ENCODE peak calls at places on chromosomes 16 and 17, in five cellular contexts. D is aorta; T is ovary; I is naive thymus-derived CD4-positive, alpha-beta T cell; O is ascending aorta. H is an unnamed sample.

GRCh38 chr17:51853857-51854256 is 304.7 kb downstream of the CA10 start:
- DNase-seq in T (no peak), I (no peak), D (no peak), O (no peak), H (no peak)

GRCh38 chr16:57310801-57311200 is 26.3 kb upstream of the PLLP start:
- DNase-seq in O (no peak), T (no peak), D (no peak), I (no peak), H (no peak)

GRCh38 chr17:732788-733720 is 658 bp downstream of the TLCD3A start:
- DNase-seq in D (peak; percentile 55), O (no peak), T (no peak), I (peak; percentile 59), H (no peak)

GRCh38 chr17:57086069-57086930 is 1.3 kb downstream of the AKAP1 start:
- DNase-seq in T (no peak), D (peak; percentile 59), I (peak; percentile 42), O (no peak), H (peak; percentile 19)

GRCh38 chr17:10394201-10394887 is 21.5 kb upstream of the MYH13 start:
- DNase-seq in D (no peak), I (no peak), T (no peak), O (no peak), H (no peak)

GRCh38 chr16:69311533-69312388 is 611 bp downstream of the VPS4A start:
- DNase-seq in T (peak; percentile 49), D (no peak), I (no peak), O (no peak), H (no peak)

GRCh38 chr17:54976316-54976715 is 7.8 kb downstream of the STXBP4 start:
- DNase-seq in O (no peak), I (no peak), D (no peak), T (no peak), H (no peak)

GRCh38 chr17:51435641-51436091 is 175.3 kb downstream of the UTP18 start:
- DNase-seq in T (no peak), D (no peak), O (no peak), I (no peak), H (no peak)

GRCh38 chr17:37147301-37147812 is 198.6 kb downstream of the AATF start:
- DNase-seq in O (no peak), T (no peak), D (no peak), I (no peak), H (no peak)

GRCh38 chr16:58464916-58465731 is 34.8 kb upstream of the NDRG4 start:
- DNase-seq in I (no peak), T (no peak), D (no peak), O (no peak), H (no peak)
- H3K27me3 ChIP-seq in I (no peaks in the 10 kb centered on the region), T (no peaks in the 10 kb centered on the region), D (no peaks in the 10 kb centered on the region), O (peaks cover 21% of the 10 kb centered on the region), H (peaks cover 23% of the 10 kb centered on the region)

GRCh38 chr17:60699090-60699489 is 21.4 kb downstream of the BCAS3 start:
- DNase-seq in O (no peak), I (no peak), T (no peak), D (no peak), H (no peak)

DNA sequence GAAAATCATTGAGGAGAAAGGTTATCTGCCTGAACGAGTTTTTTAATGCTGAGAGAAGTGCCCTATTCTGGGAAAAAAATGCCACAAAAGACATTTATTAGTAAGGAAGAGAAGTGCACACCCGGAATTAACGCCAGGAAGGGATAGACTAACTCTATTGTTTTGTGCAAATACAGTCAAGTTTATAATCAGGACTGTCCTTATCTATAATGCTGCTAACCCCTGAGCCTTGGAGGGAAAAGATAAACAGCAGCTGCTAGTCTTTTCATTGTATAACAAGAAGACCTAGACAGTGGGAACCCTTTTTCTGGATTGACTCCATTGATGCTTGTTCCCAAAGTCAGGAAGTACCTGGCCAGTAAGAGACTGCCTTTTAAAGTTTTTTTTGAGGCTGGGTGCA is 26.5 kb downstream of the BCAS3 start:
- DNase-seq in D (no peak), O (no peak), I (no peak), T (no peak), H (no peak)
- H3K4me1 ChIP-seq in D (no peaks in the 10 kb centered on the region), O (no peaks in the 10 kb centered on the region), I (no peaks in the 10 kb centered on the region), T (no peaks in the 10 kb centered on the region), H (no peaks in the 10 kb centered on the region)

GRCh38 chr16:82459580-82460256 is 167.1 kb upstream of the CDH13 start:
- DNase-seq in I (no peak), O (no peak), D (no peak), T (no peak), H (no peak)

GRCh38 chr16:82460761-82461160 is 166.0 kb upstream of the CDH13 start:
- DNase-seq in T (no peak), D (no peak), O (no peak), I (no peak), H (no peak)

DNA sequence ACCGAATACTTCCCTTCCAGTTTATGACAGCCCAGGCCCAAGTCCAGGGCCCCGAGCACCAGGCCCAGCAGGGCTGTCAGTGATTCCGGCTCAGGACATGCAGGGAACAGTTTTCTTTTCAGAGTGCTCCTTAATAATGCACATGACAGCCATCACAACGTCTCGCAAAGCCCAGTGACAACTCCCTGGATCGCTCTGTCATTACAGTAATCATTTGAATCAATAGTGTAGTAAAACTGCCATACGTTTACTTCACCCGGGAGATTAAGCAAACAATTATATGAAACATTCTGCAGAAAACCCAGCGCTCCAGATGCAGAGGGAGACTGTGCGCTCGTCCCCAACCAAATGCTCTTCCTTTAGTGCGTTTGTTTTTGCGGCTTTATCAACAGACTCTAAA is 162.6 kb upstream of the CDH13 start:
- DNase-seq in T (no peak), I (no peak), O (no peak), D (no peak), H (no peak)
- H3K4me3 ChIP-seq in T (no peak overlapping the region), I (no peak overlapping the region), O (no peak overlapping the region), D (no peak overlapping the region), H (no peak overlapping the region)

GRCh38 chr17:81081619-81082176 is 46.7 kb downstream of the BAIAP2 start:
- DNase-seq in T (no peak), O (no peak), I (no peak), D (no peak), H (no peak)

GRCh38 chr17:81081217-81081616 is 46.3 kb downstream of the BAIAP2 start:
- DNase-seq in D (no peak), O (no peak), T (no peak), I (no peak), H (no peak)

GRCh38 chr17:81082177-81083073 is 47.5 kb downstream of the BAIAP2 start:
- DNase-seq in O (no peak), D (no peak), T (no peak), I (no peak), H (no peak)

GRCh38 chr17:81083125-81083765 is 48.3 kb downstream of the BAIAP2 start:
- DNase-seq in O (no peak), T (no peak), I (no peak), D (no peak), H (no peak)

DNA sequence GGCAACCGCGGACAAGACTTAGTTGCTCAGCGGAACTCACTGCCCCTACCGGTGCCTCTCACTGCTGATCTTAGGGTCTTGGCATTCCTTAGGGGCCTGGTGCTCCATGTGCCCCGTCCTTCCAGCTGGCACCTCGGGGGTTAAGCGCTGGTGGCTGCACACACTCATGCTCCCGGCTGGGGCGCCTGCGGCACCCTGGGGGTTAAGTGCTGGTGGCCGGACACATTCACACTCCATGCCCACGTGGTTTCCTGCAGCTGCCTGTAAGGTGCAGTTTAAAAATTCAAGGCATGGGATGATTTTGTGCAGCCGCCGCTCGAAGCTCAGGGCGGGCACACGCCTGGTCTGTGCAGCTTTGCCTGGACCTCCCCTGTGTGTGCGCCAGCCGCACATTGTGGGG is 45.1 kb downstream of the BAIAP2 start:
- DNase-seq in T (no peak), I (no peak), D (no peak), O (no peak), H (no peak)
- H3K27me3 ChIP-seq in T (no peaks in the 10 kb centered on the region), I (no peaks in the 10 kb centered on the region), D (no peaks in the 10 kb centered on the region), O (no peaks in the 10 kb centered on the region), H (no peaks in the 10 kb centered on the region)

GRCh38 chr16:47568355-47568754 is 107.2 kb downstream of the PHKB start:
- DNase-seq in T (no peak), D (no peak), I (no peak), O (no peak), H (no peak)
- H3K4me1 ChIP-seq in T (no peaks in the 10 kb centered on the region), D (no peaks in the 10 kb centered on the region), I (peaks cover 21% of the 10 kb centered on the region), O (no peaks in the 10 kb centered on the region), H (peaks cover 51% of the 10 kb centered on the region)